ENCODE peak calls at places on chromosomes 6 and 20, in six cellular contexts. L is ovary, A is fibroblast of mammary gland, Z is hepatocyte, P is sigmoid colon, K is HCT116. M is an unnamed sample.
A peak's percentile ranks its signal among the peaks of the same experiment; 100 is the strongest.

GRCh38 chr20:47043076-47043475 is 148.4 kb downstream of the EYA2 start:
- DNase-seq in L (no peak), A (no peak), Z (no peak), P (no peak), K (no peak), M (no peak)

GRCh38 chr6:7200598-7201443 is 93.1 kb downstream of the RREB1 start:
- DNase-seq in L (no peak), A (no peak), Z (peak; percentile 65), P (no peak), K (no peak), M (no peak)

GRCh38 chr6:139402935-139403386 is 28.5 kb upstream of the CITED2 start:
- DNase-seq in L (no peak), A (peak; percentile 97), Z (no peak), P (peak; percentile 81), K (no peak), M (peak; percentile 92)

GRCh38 chr6:79601020-79601609 is 30.0 kb upstream of the SH3BGRL2 start:
- DNase-seq in L (no peak), A (peak; percentile 71), Z (peak; percentile 57), P (no peak), K (no peak), M (peak; percentile 90)

GRCh38 chr6:327538-328183 is 35.4 kb downstream of the DUSP22 start:
- DNase-seq in L (no peak), A (peak; percentile 69), Z (no peak), P (peak; percentile 68), K (no peak), M (peak; percentile 41)

GRCh38 chr20:4820833-4821518 is 99.3 kb downstream of the PRND start:
- DNase-seq in L (peak; percentile 43), A (peak; percentile 85), Z (no peak), P (peak; percentile 84), K (no peak), M (peak; percentile 36)

GRCh38 chr6:136012198-136012884 is 160.8 kb downstream of the PDE7B start:
- DNase-seq in L (no peak), A (peak; percentile 88), Z (no peak), P (no peak), K (no peak), M (peak; percentile 75)

GRCh38 chr6:33965766-33966165 is 162.0 kb upstream of the MLN start:
- DNase-seq in L (no peak), A (no peak), Z (no peak), P (no peak), K (no peak), M (no peak)

GRCh38 chr20:44624152-44624551 is 27.3 kb downstream of the ADA start:
- DNase-seq in L (no peak), A (no peak), Z (no peak), P (no peak), K (no peak), M (no peak)

GRCh38 chr6:11042750-11043551 is 1.2 kb downstream of the ELOVL2 start:
- DNase-seq in L (no peak), A (no peak), Z (no peak), P (no peak), K (no peak), M (peak; percentile 65)

GRCh38 chr20:22985212-22985611 is 49.9 kb upstream of the SSTR4 start:
- DNase-seq in L (no peak), A (no peak), Z (no peak), P (no peak), K (no peak), M (no peak)

GRCh38 chr6:168055696-168056489 is 23.1 kb downstream of the FRMD1 start:
- DNase-seq in L (peak; percentile 7), A (no peak), Z (no peak), P (no peak), K (no peak), M (no peak)

GRCh38 chr6:105902401-105903031 is 183.6 kb upstream of the PRDM1 start:
- DNase-seq in L (no peak), A (peak; percentile 86), Z (no peak), P (no peak), K (no peak), M (peak; percentile 12)

GRCh38 chr6:136962661-136963060 is 40.6 kb downstream of the SLC35D3 start:
- DNase-seq in L (no peak), A (no peak), Z (no peak), P (no peak), K (no peak), M (no peak)

GRCh38 chr6:38095054-38095453 is 275.5 kb downstream of the ZFAND3 start:
- DNase-seq in L (no peak), A (peak; percentile 55), Z (no peak), P (no peak), K (no peak), M (peak; percentile 55)

GRCh38 chr6:3518356-3518841 is 61.5 kb upstream of the SLC22A23 start:
- DNase-seq in L (no peak), A (peak; percentile 86), Z (peak; percentile 54), P (peak; percentile 74), K (peak; percentile 37), M (peak; percentile 69)

GRCh38 chr6:137910424-137910834 is 43.4 kb downstream of the TNFAIP3 start:
- DNase-seq in L (no peak), A (peak; percentile 53), Z (no peak), P (no peak), K (no peak), M (no peak)

GRCh38 chr6:76120302-76120701 is 47.8 kb upstream of the IMPG1 start:
- DNase-seq in L (no peak), A (no peak), Z (no peak), P (no peak), K (no peak), M (no peak)

GRCh38 chr6:144566868-144567615 is 281.9 kb downstream of the UTRN start:
- DNase-seq in L (no peak), A (peak; percentile 59), Z (no peak), P (no peak), K (no peak), M (no peak)

GRCh38 chr6:56292505-56293181 is 45.3 kb upstream of the COL21A1 start:
- DNase-seq in L (no peak), A (peak; percentile 80), Z (peak; percentile 76), P (no peak), K (peak; percentile 53), M (peak; percentile 74)

GRCh38 chr6:90025418-90026089 is 131.3 kb downstream of the GJA10 start:
- DNase-seq in L (no peak), A (peak; percentile 99), Z (peak; percentile 55), P (no peak), K (peak; percentile 3), M (peak; percentile 93)

GRCh38 chr20:15252289-15252688 is 914.9 kb upstream of the FLRT3 start:
- DNase-seq in L (no peak), A (no peak), Z (no peak), P (no peak), K (no peak), M (no peak)

GRCh38 chr6:108555399-108556052 is 5.2 kb upstream of the FOXO3 start:
- DNase-seq in L (no peak), A (no peak), Z (no peak), P (no peak), K (no peak), M (no peak)

GRCh38 chr20:48787861-48788375 is 39.9 kb downstream of the PREX1 start:
- DNase-seq in L (no peak), A (peak; percentile 62), Z (no peak), P (peak; percentile 74), K (no peak), M (peak; percentile 77)

GRCh38 chr6:99612551-99613397 is 6.1 kb downstream of the PRDM13 start:
- DNase-seq in L (no peak), A (no peak), Z (no peak), P (no peak), K (no peak), M (no peak)

GRCh38 chr6:99613705-99614429 is 7.2 kb downstream of the PRDM13 start:
- DNase-seq in L (no peak), A (no peak), Z (peak; percentile 32), P (no peak), K (no peak), M (peak; percentile 14)

GRCh38 chr6:99611148-99611547 is 4.5 kb downstream of the PRDM13 start:
- DNase-seq in L (no peak), A (no peak), Z (no peak), P (no peak), K (no peak), M (no peak)

GRCh38 chr6:99614430-99615161 is 8.0 kb downstream of the PRDM13 start:
- DNase-seq in L (no peak), A (no peak), Z (peak; percentile 29), P (no peak), K (no peak), M (no peak)

GRCh38 chr6:99613398-99613704 is 6.7 kb downstream of the PRDM13 start:
- DNase-seq in L (peak; percentile 31), A (peak; percentile 34), Z (peak; percentile 65), P (no peak), K (no peak), M (peak; percentile 38)
- TF ChIP-seq CTCF in L (no peak), A (peak; percentile 35), Z (peak; percentile 52), P (peak; percentile 45), K (no peak), M (peak; percentile 45)

GRCh38 chr6:26029857-26030653 is 57.2 kb upstream of the HFE start:
- DNase-seq in L (no peak), A (no peak), Z (no peak), P (no peak), K (no peak), M (no peak)
- H3K4me3 ChIP-seq in L (no peak overlapping the region), A (no peak overlapping the region), Z (no peak overlapping the region), P (no peak overlapping the region), K (no peak overlapping the region), M (no peak overlapping the region)

DNA sequence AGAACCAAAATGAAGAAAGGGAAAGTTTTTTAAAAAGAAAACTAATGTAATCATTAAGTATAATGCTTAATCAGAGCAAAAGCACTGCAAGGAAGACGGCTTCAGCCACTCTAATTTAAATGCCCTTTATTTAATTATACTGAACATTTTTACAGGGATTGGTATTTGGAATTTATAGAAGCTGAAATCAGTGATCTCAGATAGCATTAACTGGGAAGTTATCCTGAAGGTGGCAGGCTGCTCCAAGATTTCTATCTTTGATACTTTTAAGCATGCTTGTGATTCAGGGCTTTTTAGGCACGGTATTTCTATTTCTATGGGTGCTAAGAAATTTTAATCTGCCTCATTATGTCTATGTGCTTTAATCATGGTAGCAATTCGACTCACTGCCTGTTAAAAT is 1.3 kb upstream of the NDUFAF4 start:
- DNase-seq in L (no peak), A (peak; percentile 68), Z (peak; percentile 63), P (no peak), K (peak; percentile 37), M (peak; percentile 47)
- TF ChIP-seq CTCF in L (no peak), A (peak; percentile 54), Z (peak; percentile 72), P (peak; percentile 52), K (peak; percentile 65), M (peak; percentile 42)

DNA sequence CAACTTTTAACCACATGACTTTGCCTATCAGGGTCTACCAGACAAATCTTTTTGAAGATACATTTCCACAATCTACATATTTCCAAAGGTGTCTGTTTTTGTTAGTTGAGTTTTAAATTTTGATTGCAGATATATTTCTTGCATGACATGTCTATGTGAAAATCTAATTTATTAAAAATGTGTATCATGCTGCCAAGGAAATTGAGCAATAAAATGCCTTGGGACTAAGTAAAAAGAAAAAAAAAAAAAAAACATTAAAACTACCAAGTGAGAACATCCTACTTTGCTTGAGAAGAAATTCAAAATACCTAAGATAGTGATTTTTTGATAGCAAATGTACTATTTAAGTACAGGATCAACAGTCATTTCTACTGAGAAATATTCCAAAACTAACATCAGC is 17.7 kb downstream of the SLC17A5 start:
- DNase-seq in L (no peak), A (no peak), Z (no peak), P (no peak), K (no peak), M (no peak)
- H3K4me3 ChIP-seq in L (no peak overlapping the region), A (no peak overlapping the region), Z (no peak overlapping the region), P (no peak overlapping the region), K (no peak overlapping the region), M (no peak overlapping the region)

M was measured in fibroblast of villous mesenchyme.